ENCODE peak calls at places on chromosomes 4 and X, in six cellular contexts. T, H, E, Q, M and D are unnamed samples.

GRCh38 chr4:178745203-178745602 is 1303.0 kb upstream of the AGA start:
- DNase-seq in T (no peak), E (no peak), M (no peak), H (no peak), Q (no peak), D (no peak)

GRCh38 chr4:140673729-140674128 is 82.5 kb downstream of the TBC1D9 start:
- DNase-seq in T (no peak), M (no peak), H (no peak), E (no peak), Q (no peak), D (no peak)

GRCh38 chr4:180698550-180698949 is 1544.7 kb upstream of the TENM3 start:
- DNase-seq in H (no peak), M (no peak), T (no peak), E (no peak), Q (no peak), D (no peak)

GRCh38 chrX:54807524-54808108 is at the start of gene MAGED2:
- DNase-seq in M (peak), Q (peak), H (no peak), T (no peak), E (peak), D (peak)

GRCh38 chr4:89290727-89291126 is 16.9 kb downstream of the GPRIN3 start:
- DNase-seq in M (no peak), E (no peak), H (no peak), T (no peak), Q (no peak), D (no peak)

GRCh38 chrX:7132335-7133035 is 15.0 kb upstream of the STS start:
- DNase-seq in Q (no peak), H (no peak), E (peak), T (no peak), M (peak), D (no peak)

GRCh38 chr4:90127223-90127705 is at the start of gene CCSER1:
- DNase-seq in M (peak), T (peak), Q (peak), E (peak), H (peak), D (peak)

GRCh38 chrX:23845316-23845932 is 62.3 kb downstream of the APOO start:
- DNase-seq in H (no peak), Q (no peak), M (peak), E (no peak), T (no peak), D (no peak)

GRCh38 chr4:163610642-163611041 is 116.2 kb downstream of the TMA16 start:
- DNase-seq in T (no peak), M (no peak), Q (no peak), H (no peak), E (no peak), D (no peak)

GRCh38 chr4:88823058-88823919 is 125.7 kb upstream of the NAP1L5 start:
- DNase-seq in E (peak), H (peak), T (peak), M (peak), Q (peak), D (peak)

GRCh38 chrX:46573896-46574336 is 351 bp downstream of the CHST7 start:
- DNase-seq in Q (peak), M (peak), T (no peak), H (no peak), E (peak), D (no peak)

GRCh38 chr4:63580796-63581475 is 828.3 kb downstream of the TECRL start:
- DNase-seq in E (no peak), T (no peak), M (no peak), Q (no peak), H (no peak), D (no peak)

GRCh38 chrX:106932492-106932923 is 12.3 kb downstream of the CLDN2 start:
- DNase-seq in E (no peak), M (peak), H (no peak), Q (no peak), T (no peak), D (no peak)